ENCODE peak calls at places on chromosomes 4 and X, in five cellular contexts. One of them, this sample, is unnamed.

GRCh38 chr4:74932832-74933561 is at the start of gene PARM1:
- DNase-seq in NCI-H1092: no peak
- DNase-seq in BE2C: peak
- DNase-seq in cardiac fibroblast: peak
- DNase-seq in KBM-7: peak
- DNase-seq in this sample: peak

GRCh38 chr4:113452868-113453620 is 308.5 kb downstream of the CAMK2D start:
- DNase-seq in cardiac fibroblast: peak
- DNase-seq in NCI-H1092: no peak
- DNase-seq in KBM-7: no peak
- DNase-seq in BE2C: no peak
- DNase-seq in this sample: no peak

GRCh38 chr4:7034262-7035081 is 8.7 kb upstream of the TADA2B start:
- DNase-seq in BE2C: no peak
- DNase-seq in cardiac fibroblast: peak
- DNase-seq in NCI-H1092: peak
- DNase-seq in KBM-7: no peak
- DNase-seq in this sample: no peak

GRCh38 chrX:118847676-118848075 is 24.1 kb downstream of the ZCCHC12 start:
- DNase-seq in NCI-H1092: peak
- DNase-seq in BE2C: no peak
- DNase-seq in cardiac fibroblast: peak
- DNase-seq in KBM-7: peak
- DNase-seq in this sample: peak

GRCh38 chrX:57821703-57822375 is 88.4 kb downstream of the ZXDA start:
- DNase-seq in KBM-7: peak
- DNase-seq in BE2C: peak
- DNase-seq in NCI-H1092: peak
- DNase-seq in cardiac fibroblast: peak
- DNase-seq in this sample: peak

GRCh38 chr4:105060628-105061027 is 86.0 kb upstream of the TET2 start:
- DNase-seq in cardiac fibroblast: no peak
- DNase-seq in NCI-H1092: no peak
- DNase-seq in KBM-7: peak
- DNase-seq in BE2C: no peak
- DNase-seq in this sample: peak

GRCh38 chr4:139857021-139857420 is 191.4 kb downstream of the MGST2 start:
- DNase-seq in BE2C: peak
- DNase-seq in NCI-H1092: peak
- DNase-seq in KBM-7: peak
- DNase-seq in cardiac fibroblast: no peak
- DNase-seq in this sample: no peak

GRCh38 chrX:34734383-34734782 is 77.3 kb upstream of the TMEM47 start:
- DNase-seq in KBM-7: no peak
- DNase-seq in NCI-H1092: no peak
- DNase-seq in cardiac fibroblast: peak
- DNase-seq in BE2C: no peak
- DNase-seq in this sample: no peak

GRCh38 chrX:85897376-85898110 is 149.8 kb downstream of the CHM start:
- DNase-seq in KBM-7: no peak
- DNase-seq in BE2C: no peak
- DNase-seq in NCI-H1092: no peak
- DNase-seq in cardiac fibroblast: no peak
- DNase-seq in this sample: no peak

GRCh38 chr4:165965503-165965902 is 92.5 kb downstream of the TLL1 start:
- DNase-seq in BE2C: no peak
- DNase-seq in NCI-H1092: no peak
- DNase-seq in cardiac fibroblast: no peak
- DNase-seq in KBM-7: no peak
- DNase-seq in this sample: no peak

GRCh38 chr4:121156822-121157769 is 7.0 kb downstream of the TNIP3 start:
- DNase-seq in KBM-7: peak
- DNase-seq in NCI-H1092: no peak
- DNase-seq in cardiac fibroblast: peak
- DNase-seq in BE2C: peak
- DNase-seq in this sample: peak

GRCh38 chrX:152635941-152636340 is 1.8 kb upstream of the GABRQ start:
- DNase-seq in BE2C: peak
- DNase-seq in NCI-H1092: peak
- DNase-seq in cardiac fibroblast: peak
- DNase-seq in KBM-7: peak
- DNase-seq in this sample: peak

GRCh38 chrX:15356444-15356843 is 21.1 kb upstream of the PIGA start:
- DNase-seq in cardiac fibroblast: peak
- DNase-seq in NCI-H1092: no peak
- DNase-seq in KBM-7: no peak
- DNase-seq in BE2C: no peak
- DNase-seq in this sample: no peak

GRCh38 chrX:5958523-5958922 is 270.1 kb downstream of the NLGN4X start:
- DNase-seq in BE2C: no peak
- DNase-seq in cardiac fibroblast: no peak
- DNase-seq in KBM-7: no peak
- DNase-seq in NCI-H1092: no peak
- DNase-seq in this sample: no peak

GRCh38 chrX:102957751-102958150 is 20.7 kb downstream of the RAB40AL start:
- DNase-seq in NCI-H1092: no peak
- DNase-seq in BE2C: no peak
- DNase-seq in KBM-7: no peak
- DNase-seq in cardiac fibroblast: no peak
- DNase-seq in this sample: no peak

GRCh38 chrX:20740443-20740842 is 473.7 kb upstream of the RPS6KA3 start:
- DNase-seq in cardiac fibroblast: no peak
- DNase-seq in KBM-7: no peak
- DNase-seq in BE2C: no peak
- DNase-seq in NCI-H1092: no peak
- DNase-seq in this sample: no peak

GRCh38 chr4:160136021-160136420 is 1033.1 kb downstream of the RAPGEF2 start:
- DNase-seq in cardiac fibroblast: no peak
- DNase-seq in KBM-7: no peak
- DNase-seq in BE2C: no peak
- DNase-seq in NCI-H1092: no peak
- DNase-seq in this sample: no peak

GRCh38 chrX:16250296-16250695 is 83.0 kb downstream of the MAGEB17 start:
- DNase-seq in cardiac fibroblast: no peak
- DNase-seq in KBM-7: no peak
- DNase-seq in NCI-H1092: no peak
- DNase-seq in BE2C: no peak
- DNase-seq in this sample: no peak

GRCh38 chrX:46547857-46548256 is 2.6 kb upstream of the ZNF674 start:
- DNase-seq in cardiac fibroblast: peak
- DNase-seq in BE2C: no peak
- DNase-seq in NCI-H1092: no peak
- DNase-seq in KBM-7: no peak
- DNase-seq in this sample: no peak

GRCh38 chrX:83916525-83916924 is 55.6 kb downstream of the CYLC1 start:
- DNase-seq in KBM-7: peak
- DNase-seq in BE2C: peak
- DNase-seq in cardiac fibroblast: no peak
- DNase-seq in NCI-H1092: no peak
- DNase-seq in this sample: peak

GRCh38 chrX:10039821-10040793 is 72.9 kb downstream of the CLDN34 start:
- DNase-seq in NCI-H1092: no peak
- DNase-seq in cardiac fibroblast: no peak
- DNase-seq in BE2C: no peak
- DNase-seq in KBM-7: no peak
- DNase-seq in this sample: no peak

GRCh38 chrX:40394302-40394701 is 186.5 kb upstream of the ATP6AP2 start:
- DNase-seq in BE2C: no peak
- DNase-seq in cardiac fibroblast: no peak
- DNase-seq in NCI-H1092: no peak
- DNase-seq in KBM-7: no peak
- DNase-seq in this sample: no peak

GRCh38 chr4:36285784-36286480 is 4.5 kb downstream of the DTHD1 start:
- DNase-seq in BE2C: no peak
- DNase-seq in NCI-H1092: no peak
- DNase-seq in KBM-7: peak
- DNase-seq in cardiac fibroblast: no peak
- DNase-seq in this sample: peak

GRCh38 chr4:40953253-40954118 is 203.7 kb downstream of the NSUN7 start:
- DNase-seq in NCI-H1092: no peak
- DNase-seq in BE2C: no peak
- DNase-seq in KBM-7: no peak
- DNase-seq in cardiac fibroblast: peak
- DNase-seq in this sample: no peak

GRCh38 chrX:69388526-69388925 is 115.6 kb upstream of the NALF2 start:
- DNase-seq in KBM-7: no peak
- DNase-seq in cardiac fibroblast: no peak
- DNase-seq in BE2C: no peak
- DNase-seq in NCI-H1092: no peak
- DNase-seq in this sample: no peak

GRCh38 chr4:118898684-118899138 is 10.1 kb downstream of the SYNPO2 start:
- DNase-seq in cardiac fibroblast: peak
- DNase-seq in KBM-7: no peak
- DNase-seq in BE2C: no peak
- DNase-seq in NCI-H1092: no peak
- DNase-seq in this sample: no peak

GRCh38 chr4:89837385-89837995 is 529 bp upstream of the SNCA start:
- DNase-seq in cardiac fibroblast: peak
- DNase-seq in NCI-H1092: peak
- DNase-seq in KBM-7: peak
- DNase-seq in BE2C: peak
- DNase-seq in this sample: no peak

GRCh38 chr4:2886622-2887021 is 43.0 kb downstream of the ADD1 start:
- DNase-seq in KBM-7: no peak
- DNase-seq in cardiac fibroblast: no peak
- DNase-seq in NCI-H1092: no peak
- DNase-seq in BE2C: peak
- DNase-seq in this sample: no peak

GRCh38 chr4:96407651-96408342 is 567.9 kb downstream of the PDHA2 start:
- DNase-seq in BE2C: no peak
- DNase-seq in NCI-H1092: peak
- DNase-seq in cardiac fibroblast: peak
- DNase-seq in KBM-7: no peak
- DNase-seq in this sample: no peak

GRCh38 chr4:8081621-8082516 is 76.7 kb downstream of the ABLIM2 start:
- DNase-seq in NCI-H1092: no peak
- DNase-seq in KBM-7: no peak
- DNase-seq in cardiac fibroblast: no peak
- DNase-seq in BE2C: no peak
- DNase-seq in this sample: no peak

GRCh38 chr4:124018383-124019317 is 622.1 kb downstream of the SPRY1 start:
- DNase-seq in BE2C: no peak
- DNase-seq in NCI-H1092: no peak
- DNase-seq in cardiac fibroblast: peak
- DNase-seq in KBM-7: peak
- DNase-seq in this sample: no peak

This sample was measured in HL-60.